ENCODE peak calls at places on chromosome 15, in four cellular contexts. V, X, U and W are unnamed samples.

GRCh38 chr15:64857421-64857820 is 15.7 kb downstream of the PLEKHO2 start:
- DNase-seq in V (peak), X (no peak), U (no peak), W (no peak)

GRCh38 chr15:78709263-78709882 is 68.4 kb upstream of the CHRNB4 start:
- DNase-seq in V (no peak), X (peak), U (peak), W (peak)

GRCh38 chr15:85109333-85109732 is 127.7 kb downstream of the PDE8A start:
- DNase-seq in V (no peak), X (no peak), U (no peak), W (no peak)

GRCh38 chr15:93985925-93986324 is 245.4 kb upstream of the MCTP2 start:
- DNase-seq in V (no peak), X (no peak), U (no peak), W (no peak)

GRCh38 chr15:87871738-87872315 is 384.7 kb downstream of the NTRK3 start:
- DNase-seq in V (peak), X (no peak), U (no peak), W (no peak)

GRCh38 chr15:101132390-101133180 is 119.3 kb downstream of the CHSY1 start:
- DNase-seq in V (no peak), X (no peak), U (no peak), W (no peak)

GRCh38 chr15:44782516-44782915 is 46.2 kb downstream of the TRIM69 start:
- DNase-seq in V (peak), X (no peak), U (no peak), W (no peak)

GRCh38 chr15:47027322-47027946 is 689.9 kb upstream of the SEMA6D start:
- DNase-seq in V (no peak), X (no peak), U (no peak), W (no peak)

GRCh38 chr15:66065325-66065724 is 188.2 kb downstream of the MEGF11 start:
- DNase-seq in V (no peak), X (no peak), U (no peak), W (no peak)

GRCh38 chr15:50358805-50359204 is 3.8 kb upstream of the GABPB1 start:
- DNase-seq in V (peak), X (no peak), U (no peak), W (peak)

GRCh38 chr15:69393831-69394491 is 20.2 kb upstream of the KIF23 start:
- DNase-seq in V (no peak), X (no peak), U (no peak), W (no peak)

GRCh38 chr15:66921319-66921718 is 144.1 kb upstream of the SMAD3 start:
- DNase-seq in V (no peak), X (no peak), U (no peak), W (no peak)

GRCh38 chr15:59993950-59994401 is 10.1 kb upstream of the FOXB1 start:
- DNase-seq in V (no peak), X (no peak), U (no peak), W (peak)

GRCh38 chr15:60130398-60130797 is 126.3 kb downstream of the FOXB1 start:
- DNase-seq in V (no peak), X (no peak), U (no peak), W (no peak)

GRCh38 chr15:39344662-39345141 is 236.2 kb upstream of the THBS1 start:
- DNase-seq in V (no peak), X (peak), U (no peak), W (no peak)

GRCh38 chr15:37099321-37100108 is 834 bp downstream of the MEIS2 start:
- DNase-seq in V (no peak), X (no peak), U (no peak), W (peak)

GRCh38 chr15:39699531-39700110 is 83.0 kb downstream of the FSIP1 start:
- DNase-seq in V (no peak), X (no peak), U (no peak), W (no peak)

GRCh38 chr15:71219646-71220045 is 104.4 kb downstream of the THSD4 start:
- DNase-seq in V (peak), X (no peak), U (no peak), W (no peak)

GRCh38 chr15:69675727-69676126 is 223.1 kb downstream of the RPLP1 start:
- DNase-seq in V (no peak), X (no peak), U (no peak), W (no peak)

GRCh38 chr15:31200735-31201151 is 99.2 kb upstream of the TRPM1 start:
- DNase-seq in V (no peak), X (no peak), U (peak), W (peak)